ENCODE peak calls at places on chromosomes 16 and 17, in four cellular contexts. One of them, this sample, is unnamed.

GRCh38 chr16:71883849-71884638 is at the start of gene ZNF821:
- DNase-seq in activated T-cell treated with anti-CD3 and anti-CD28 coated beads for 1 hour: peak
- DNase-seq in memory B cell: peak
- DNase-seq in activated naive CD4-positive, alpha-beta T cell treated with anti-CD3 and anti-CD28 coated beads, Interleukin-2, amount 50 U/mL, for 16 hours: peak
- DNase-seq in this sample: peak

GRCh38 chr17:69757794-69758430 is 317.1 kb upstream of the KCNJ16 start:
- DNase-seq in activated T-cell treated with anti-CD3 and anti-CD28 coated beads for 1 hour: no peak
- DNase-seq in memory B cell: no peak
- DNase-seq in activated naive CD4-positive, alpha-beta T cell treated with anti-CD3 and anti-CD28 coated beads, Interleukin-2, amount 50 U/mL, for 16 hours: no peak
- DNase-seq in this sample: no peak

GRCh38 chr16:86427327-86427935 is 82.9 kb upstream of the FOXF1 start:
- DNase-seq in activated T-cell treated with anti-CD3 and anti-CD28 coated beads for 1 hour: no peak
- DNase-seq in memory B cell: no peak
- DNase-seq in activated naive CD4-positive, alpha-beta T cell treated with anti-CD3 and anti-CD28 coated beads, Interleukin-2, amount 50 U/mL, for 16 hours: no peak
- DNase-seq in this sample: no peak

GRCh38 chr17:55763856-55764255 is 13.0 kb downstream of the PCTP start:
- DNase-seq in activated T-cell treated with anti-CD3 and anti-CD28 coated beads for 1 hour: no peak
- DNase-seq in memory B cell: no peak
- DNase-seq in activated naive CD4-positive, alpha-beta T cell treated with anti-CD3 and anti-CD28 coated beads, Interleukin-2, amount 50 U/mL, for 16 hours: no peak
- DNase-seq in this sample: no peak

GRCh38 chr16:88649924-88650748 is 717 bp downstream of the CYBA start:
- DNase-seq in activated T-cell treated with anti-CD3 and anti-CD28 coated beads for 1 hour: no peak
- DNase-seq in memory B cell: peak
- DNase-seq in activated naive CD4-positive, alpha-beta T cell treated with anti-CD3 and anti-CD28 coated beads, Interleukin-2, amount 50 U/mL, for 16 hours: no peak
- DNase-seq in this sample: no peak

GRCh38 chr16:86826931-86827330 is 248.6 kb downstream of the FOXL1 start:
- DNase-seq in activated T-cell treated with anti-CD3 and anti-CD28 coated beads for 1 hour: no peak
- DNase-seq in memory B cell: no peak
- DNase-seq in activated naive CD4-positive, alpha-beta T cell treated with anti-CD3 and anti-CD28 coated beads, Interleukin-2, amount 50 U/mL, for 16 hours: no peak
- DNase-seq in this sample: no peak

GRCh38 chr17:7261377-7262191 is 694 bp downstream of the CLDN7 start:
- DNase-seq in activated T-cell treated with anti-CD3 and anti-CD28 coated beads for 1 hour: no peak
- DNase-seq in memory B cell: no peak
- DNase-seq in activated naive CD4-positive, alpha-beta T cell treated with anti-CD3 and anti-CD28 coated beads, Interleukin-2, amount 50 U/mL, for 16 hours: peak
- DNase-seq in this sample: no peak

GRCh38 chr17:74037320-74037719 is 166.2 kb upstream of the RPL38 start:
- DNase-seq in activated T-cell treated with anti-CD3 and anti-CD28 coated beads for 1 hour: no peak
- DNase-seq in memory B cell: no peak
- DNase-seq in activated naive CD4-positive, alpha-beta T cell treated with anti-CD3 and anti-CD28 coated beads, Interleukin-2, amount 50 U/mL, for 16 hours: no peak
- DNase-seq in this sample: peak

GRCh38 chr16:52747196-52747595 is 200.3 kb upstream of the TOX3 start:
- DNase-seq in activated T-cell treated with anti-CD3 and anti-CD28 coated beads for 1 hour: no peak
- DNase-seq in memory B cell: no peak
- DNase-seq in activated naive CD4-positive, alpha-beta T cell treated with anti-CD3 and anti-CD28 coated beads, Interleukin-2, amount 50 U/mL, for 16 hours: no peak
- DNase-seq in this sample: no peak

GRCh38 chr17:49969794-49970389 is 902 bp downstream of the DLX4 start:
- DNase-seq in activated T-cell treated with anti-CD3 and anti-CD28 coated beads for 1 hour: no peak
- DNase-seq in memory B cell: no peak
- DNase-seq in activated naive CD4-positive, alpha-beta T cell treated with anti-CD3 and anti-CD28 coated beads, Interleukin-2, amount 50 U/mL, for 16 hours: no peak
- DNase-seq in this sample: no peak

GRCh38 chr16:47143677-47144558 is at the start of gene NETO2:
- DNase-seq in activated T-cell treated with anti-CD3 and anti-CD28 coated beads for 1 hour: peak
- DNase-seq in memory B cell: peak
- DNase-seq in activated naive CD4-positive, alpha-beta T cell treated with anti-CD3 and anti-CD28 coated beads, Interleukin-2, amount 50 U/mL, for 16 hours: peak
- DNase-seq in this sample: peak

GRCh38 chr16:87555647-87556046 is 46.7 kb upstream of the JPH3 start:
- DNase-seq in activated T-cell treated with anti-CD3 and anti-CD28 coated beads for 1 hour: no peak
- DNase-seq in memory B cell: no peak
- DNase-seq in activated naive CD4-positive, alpha-beta T cell treated with anti-CD3 and anti-CD28 coated beads, Interleukin-2, amount 50 U/mL, for 16 hours: no peak
- DNase-seq in this sample: no peak

GRCh38 chr16:68356249-68356918 is 45.6 kb downstream of the PRMT7 start:
- DNase-seq in activated T-cell treated with anti-CD3 and anti-CD28 coated beads for 1 hour: peak
- DNase-seq in memory B cell: no peak
- DNase-seq in activated naive CD4-positive, alpha-beta T cell treated with anti-CD3 and anti-CD28 coated beads, Interleukin-2, amount 50 U/mL, for 16 hours: peak
- DNase-seq in this sample: no peak

GRCh38 chr17:50955160-50955559 is 89.0 kb upstream of the TOB1 start:
- DNase-seq in activated T-cell treated with anti-CD3 and anti-CD28 coated beads for 1 hour: no peak
- DNase-seq in memory B cell: no peak
- DNase-seq in activated naive CD4-positive, alpha-beta T cell treated with anti-CD3 and anti-CD28 coated beads, Interleukin-2, amount 50 U/mL, for 16 hours: no peak
- DNase-seq in this sample: no peak

GRCh38 chr16:49382916-49383315 is 9.3 kb downstream of the C16orf78 start:
- DNase-seq in activated T-cell treated with anti-CD3 and anti-CD28 coated beads for 1 hour: no peak
- DNase-seq in memory B cell: no peak
- DNase-seq in activated naive CD4-positive, alpha-beta T cell treated with anti-CD3 and anti-CD28 coated beads, Interleukin-2, amount 50 U/mL, for 16 hours: no peak
- DNase-seq in this sample: no peak

GRCh38 chr17:62750502-62751349 is 57.4 kb downstream of the MARCHF10 start:
- DNase-seq in activated T-cell treated with anti-CD3 and anti-CD28 coated beads for 1 hour: no peak
- DNase-seq in memory B cell: no peak
- DNase-seq in activated naive CD4-positive, alpha-beta T cell treated with anti-CD3 and anti-CD28 coated beads, Interleukin-2, amount 50 U/mL, for 16 hours: no peak
- DNase-seq in this sample: no peak

GRCh38 chr16:28537076-28537475 is 1.7 kb downstream of the NUPR1 start:
- DNase-seq in activated T-cell treated with anti-CD3 and anti-CD28 coated beads for 1 hour: no peak
- DNase-seq in memory B cell: no peak
- DNase-seq in activated naive CD4-positive, alpha-beta T cell treated with anti-CD3 and anti-CD28 coated beads, Interleukin-2, amount 50 U/mL, for 16 hours: no peak
- DNase-seq in this sample: no peak

GRCh38 chr16:87407511-87408112 is 15.5 kb downstream of the MAP1LC3B start:
- DNase-seq in activated T-cell treated with anti-CD3 and anti-CD28 coated beads for 1 hour: no peak
- DNase-seq in memory B cell: no peak
- DNase-seq in activated naive CD4-positive, alpha-beta T cell treated with anti-CD3 and anti-CD28 coated beads, Interleukin-2, amount 50 U/mL, for 16 hours: no peak
- DNase-seq in this sample: no peak

GRCh38 chr17:19723967-19724366 is 7.6 kb upstream of the SLC47A2 start:
- DNase-seq in activated T-cell treated with anti-CD3 and anti-CD28 coated beads for 1 hour: no peak
- DNase-seq in memory B cell: no peak
- DNase-seq in activated naive CD4-positive, alpha-beta T cell treated with anti-CD3 and anti-CD28 coated beads, Interleukin-2, amount 50 U/mL, for 16 hours: no peak
- DNase-seq in this sample: no peak

GRCh38 chr16:1258218-1258587 is 2.3 kb downstream of the TPSD1 start:
- DNase-seq in activated T-cell treated with anti-CD3 and anti-CD28 coated beads for 1 hour: no peak
- DNase-seq in memory B cell: no peak
- DNase-seq in activated naive CD4-positive, alpha-beta T cell treated with anti-CD3 and anti-CD28 coated beads, Interleukin-2, amount 50 U/mL, for 16 hours: no peak
- DNase-seq in this sample: no peak

GRCh38 chr16:10906482-10906881 is 29.5 kb downstream of the CIITA start:
- DNase-seq in activated T-cell treated with anti-CD3 and anti-CD28 coated beads for 1 hour: no peak
- DNase-seq in memory B cell: no peak
- DNase-seq in activated naive CD4-positive, alpha-beta T cell treated with anti-CD3 and anti-CD28 coated beads, Interleukin-2, amount 50 U/mL, for 16 hours: no peak
- DNase-seq in this sample: no peak

GRCh38 chr17:32519769-32520701 is 33.2 kb downstream of the CDK5R1 start:
- DNase-seq in activated T-cell treated with anti-CD3 and anti-CD28 coated beads for 1 hour: no peak
- DNase-seq in memory B cell: no peak
- DNase-seq in activated naive CD4-positive, alpha-beta T cell treated with anti-CD3 and anti-CD28 coated beads, Interleukin-2, amount 50 U/mL, for 16 hours: peak
- DNase-seq in this sample: no peak

GRCh38 chr16:12573300-12573699 is 230.4 kb downstream of the CPPED1 start:
- DNase-seq in activated T-cell treated with anti-CD3 and anti-CD28 coated beads for 1 hour: no peak
- DNase-seq in memory B cell: no peak
- DNase-seq in activated naive CD4-positive, alpha-beta T cell treated with anti-CD3 and anti-CD28 coated beads, Interleukin-2, amount 50 U/mL, for 16 hours: no peak
- DNase-seq in this sample: no peak

GRCh38 chr17:72305472-72305871 is 184.7 kb downstream of the SOX9 start:
- DNase-seq in activated T-cell treated with anti-CD3 and anti-CD28 coated beads for 1 hour: no peak
- DNase-seq in memory B cell: no peak
- DNase-seq in activated naive CD4-positive, alpha-beta T cell treated with anti-CD3 and anti-CD28 coated beads, Interleukin-2, amount 50 U/mL, for 16 hours: no peak
- DNase-seq in this sample: no peak

GRCh38 chr16:1154887-1155331 is 2.0 kb downstream of the CACNA1H start:
- DNase-seq in activated T-cell treated with anti-CD3 and anti-CD28 coated beads for 1 hour: no peak
- DNase-seq in memory B cell: no peak
- DNase-seq in activated naive CD4-positive, alpha-beta T cell treated with anti-CD3 and anti-CD28 coated beads, Interleukin-2, amount 50 U/mL, for 16 hours: no peak
- DNase-seq in this sample: no peak

GRCh38 chr16:56352351-56353053 is 72.8 kb downstream of the AMFR start:
- DNase-seq in activated T-cell treated with anti-CD3 and anti-CD28 coated beads for 1 hour: no peak
- DNase-seq in memory B cell: no peak
- DNase-seq in activated naive CD4-positive, alpha-beta T cell treated with anti-CD3 and anti-CD28 coated beads, Interleukin-2, amount 50 U/mL, for 16 hours: no peak
- DNase-seq in this sample: no peak

GRCh38 chr16:10539256-10539655 is 41.1 kb downstream of the EMP2 start:
- DNase-seq in activated T-cell treated with anti-CD3 and anti-CD28 coated beads for 1 hour: no peak
- DNase-seq in memory B cell: no peak
- DNase-seq in activated naive CD4-positive, alpha-beta T cell treated with anti-CD3 and anti-CD28 coated beads, Interleukin-2, amount 50 U/mL, for 16 hours: no peak
- DNase-seq in this sample: no peak

GRCh38 chr16:84478172-84478948 is 26.1 kb downstream of the MEAK7 start:
- DNase-seq in activated T-cell treated with anti-CD3 and anti-CD28 coated beads for 1 hour: no peak
- DNase-seq in memory B cell: no peak
- DNase-seq in activated naive CD4-positive, alpha-beta T cell treated with anti-CD3 and anti-CD28 coated beads, Interleukin-2, amount 50 U/mL, for 16 hours: no peak
- DNase-seq in this sample: no peak

This sample was measured in anterior cingulate cortex.